ENCODE peak calls at places on chromosome 7, in four cellular contexts. M is IMR-90, I is body of pancreas, C is tibial artery. J is an unnamed sample.

GRCh38 chr7:116434820-116435341 is 64.7 kb upstream of the CAV2 start:
- DNase-seq in M (peak; percentile 87), C (no peak), I (no peak), J (no peak)

GRCh38 chr7:46512901-46513431 is 591.9 kb upstream of the IGFBP3 start:
- DNase-seq in C (no peak), M (peak; percentile 75), I (no peak), J (no peak)

GRCh38 chr7:10316488-10316887 is 657.2 kb upstream of the PHF14 start:
- DNase-seq in C (no peak), M (no peak), I (no peak), J (no peak)

GRCh38 chr7:2038876-2039728 is 193.6 kb downstream of the MAD1L1 start:
- DNase-seq in C (peak; percentile 38), I (no peak), M (no peak), J (peak; percentile 2)

GRCh38 chr7:157974678-157975230 is 612.9 kb downstream of the PTPRN2 start:
- DNase-seq in I (no peak), C (peak; percentile 32), M (no peak), J (no peak)

GRCh38 chr7:18352339-18353255 is 143.0 kb upstream of the HDAC9 start:
- DNase-seq in I (peak; percentile 59), C (no peak), M (peak; percentile 81), J (peak; percentile 49)

GRCh38 chr7:932651-932975 is 21.9 kb downstream of the ADAP1 start:
- DNase-seq in M (no peak), C (peak; percentile 38), I (no peak), J (no peak)

GRCh38 chr7:50068026-50068425 is 25.0 kb downstream of the ZPBP start:
- DNase-seq in C (no peak), M (no peak), I (peak; percentile 57), J (no peak)

GRCh38 chr7:93601363-93601762 is 26.8 kb upstream of the CALCR start:
- DNase-seq in I (no peak), M (no peak), C (no peak), J (peak; percentile 23)

GRCh38 chr7:102292813-102293798 is 6.4 kb downstream of the SH2B2 start:
- DNase-seq in M (no peak), I (no peak), C (no peak), J (no peak)

GRCh38 chr7:158802535-158803199 is 26.6 kb downstream of the ESYT2 start:
- DNase-seq in C (no peak), M (peak; percentile 56), I (no peak), J (no peak)

GRCh38 chr7:90766814-90767564 is 170.9 kb downstream of the CDK14 start:
- DNase-seq in M (peak; percentile 82), C (peak; percentile 66), I (peak; percentile 91), J (no peak)

GRCh38 chr7:41656357-41656756 is 46.5 kb downstream of the INHBA start:
- DNase-seq in M (peak; percentile 63), I (no peak), C (no peak), J (no peak)

GRCh38 chr7:129865093-129865931 is 87.4 kb downstream of the UBE2H start:
- DNase-seq in M (peak; percentile 69), I (no peak), C (no peak), J (no peak)

GRCh38 chr7:129864042-129864441 is 88.7 kb downstream of the UBE2H start:
- DNase-seq in C (peak; percentile 80), M (no peak), I (peak; percentile 90), J (no peak)

GRCh38 chr7:129866251-129866650 is 86.5 kb downstream of the UBE2H start:
- DNase-seq in I (no peak), M (no peak), C (no peak), J (no peak)

GRCh38 chr7:129862672-129863071 is 90.1 kb downstream of the UBE2H start:
- DNase-seq in I (no peak), M (no peak), C (no peak), J (no peak)

GRCh38 chr7:129865932-129866214 is 86.9 kb downstream of the UBE2H start:
- DNase-seq in C (no peak), M (no peak), I (no peak), J (no peak)
- H3K27me3 ChIP-seq in C (no peaks in the 10 kb centered on the region), M (no peaks in the 10 kb centered on the region), I (no peaks in the 10 kb centered on the region), J (no peaks in the 10 kb centered on the region)

GRCh38 chr7:22822486-22823141 is at the start of gene TOMM7:
- DNase-seq in M (peak; percentile 97), I (peak; percentile 94), C (peak; percentile 92), J (peak; percentile 92)
- TF ChIP-seq CTCF in M (peak; percentile 53), I (peak; percentile 41), C (peak; percentile 63), J (peak; percentile 40)

GRCh38 chr7:140082770-140083169 is 20.0 kb upstream of the PARP12 start:
- DNase-seq in I (no peak), M (no peak), C (no peak), J (no peak)
- H3K27me3 ChIP-seq in I (no peaks in the 10 kb centered on the region), M (peaks cover 3% of the 10 kb centered on the region), C (no peaks in the 10 kb centered on the region), J (no peaks in the 10 kb centered on the region)

GRCh38 chr7:141043621-141044020 is 28.9 kb upstream of the MRPS33 start:
- DNase-seq in I (no peak), C (no peak), M (no peak), J (no peak)
- TF ChIP-seq CTCF in I (no peak), C (no peak), M (no peak), J (no peak)

DNA sequence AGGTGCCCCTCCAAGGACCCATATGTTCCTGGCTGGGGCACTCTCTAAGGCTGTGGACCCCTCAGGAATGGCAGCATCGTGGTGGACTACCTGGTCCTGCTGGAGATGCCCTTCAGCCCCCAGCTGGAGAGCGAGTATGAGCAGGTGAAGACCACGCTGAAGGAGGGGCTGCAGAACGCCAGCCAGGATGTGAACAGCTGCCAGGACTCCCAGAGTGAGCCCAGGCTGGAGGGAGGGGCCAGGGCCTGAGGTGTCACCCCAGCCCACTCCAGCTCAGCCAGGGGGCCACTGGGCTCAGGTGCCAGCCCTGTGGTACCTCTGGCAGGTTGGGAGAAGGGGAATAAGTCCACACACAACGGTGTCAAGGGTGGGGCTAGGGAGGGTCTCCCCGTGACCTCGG is 4.7 kb upstream of the MUC12 start:
- DNase-seq in C (no peak), I (no peak), M (no peak), J (no peak)
- H3K27me3 ChIP-seq in C (peaks cover 6% of the 10 kb centered on the region), I (peaks cover 38% of the 10 kb centered on the region), M (peaks cover 63% of the 10 kb centered on the region), J (peaks cover 90% of the 10 kb centered on the region)

GRCh38 chr7:20198295-20198694 is 18.9 kb downstream of the MACC1 start:
- DNase-seq in M (no peak), C (no peak), I (no peak), J (no peak)

GRCh38 chr7:20200361-20200760 is 16.8 kb downstream of the MACC1 start:
- DNase-seq in C (no peak), I (no peak), M (no peak), J (no peak)

GRCh38 chr7:20199015-20199737 is 18.0 kb downstream of the MACC1 start:
- DNase-seq in I (peak; percentile 76), M (peak; percentile 87), C (peak; percentile 68), J (no peak)

GRCh38 chr7:20197125-20197524 is 20.1 kb downstream of the MACC1 start:
- DNase-seq in M (peak; percentile 16), C (no peak), I (no peak), J (no peak)

DNA sequence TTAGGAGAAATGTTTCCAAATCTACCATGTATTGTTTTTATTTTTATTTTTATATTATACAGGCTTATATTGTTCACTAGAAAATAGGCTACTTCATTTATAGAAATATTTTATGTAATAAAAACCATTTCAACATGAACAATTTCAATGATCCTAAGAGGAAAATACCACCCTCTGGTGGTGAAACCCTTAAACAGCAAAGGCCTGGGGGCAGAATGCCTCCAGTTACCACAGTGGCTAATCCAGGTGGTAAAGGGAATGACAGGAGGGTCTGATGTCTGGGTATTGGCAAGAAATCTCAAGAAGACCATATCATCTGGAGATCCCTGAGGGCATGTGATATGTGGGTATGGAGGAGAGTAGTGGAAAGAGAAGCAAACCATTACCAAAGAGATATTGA is 19.3 kb downstream of the MACC1 start:
- DNase-seq in M (no peak), C (no peak), I (no peak), J (no peak)
- TF ChIP-seq CTCF in M (peak; percentile 19), C (no peak), I (no peak), J (peak; percentile 9)

J was measured in WERI-Rb-1.